ENCODE peak calls at places on chromosome 11, in eight cellular contexts. Z, M, J, E, Y, I, W and B are unnamed samples.

GRCh38 chr11:119863811-119864601 is 135.0 kb upstream of the NECTIN1 start:
- DNase-seq in Z (no peak), M (no peak), J (peak; percentile 15), E (peak; percentile 24), Y (no peak), I (no peak), W (no peak), B (no peak)

GRCh38 chr11:690738-691633 is 4.0 kb downstream of the DEAF1 start:
- DNase-seq in Z (no peak), M (no peak), J (no peak), E (no peak), Y (no peak), I (no peak), W (no peak), B (no peak)

GRCh38 chr11:122101625-122102291 is 14.3 kb downstream of the BLID start:
- DNase-seq in Z (peak; percentile 89), M (no peak), J (peak; percentile 86), E (peak; percentile 55), Y (no peak), I (peak; percentile 83), W (no peak), B (no peak)

GRCh38 chr11:31826530-31827438 is 15.7 kb upstream of the PAX6 start:
- DNase-seq in Z (no peak), M (no peak), J (no peak), E (peak; percentile 40), Y (no peak), I (no peak), W (no peak), B (no peak)

GRCh38 chr11:65547446-65548125 is 10.6 kb downstream of the LTBP3 start:
- DNase-seq in Z (no peak), M (no peak), J (no peak), E (no peak), Y (no peak), I (no peak), W (no peak), B (no peak)

GRCh38 chr11:109424893-109425292 is 2.9 kb downstream of the C11orf87 start:
- DNase-seq in Z (no peak), M (no peak), J (no peak), E (peak; percentile 88), Y (peak; percentile 33), I (no peak), W (no peak), B (no peak)

GRCh38 chr11:15123849-15124248 is 9.1 kb downstream of the INSC start:
- DNase-seq in Z (no peak), M (no peak), J (no peak), E (no peak), Y (no peak), I (no peak), W (no peak), B (no peak)

GRCh38 chr11:67371549-67372231 is 1.7 kb downstream of the CLCF1 start:
- DNase-seq in Z (peak; percentile 78), M (no peak), J (no peak), E (peak; percentile 54), Y (peak; percentile 46), I (no peak), W (no peak), B (peak; percentile 38)

GRCh38 chr11:116861539-116861938 is 24.1 kb upstream of the APOA1 start:
- DNase-seq in Z (no peak), M (no peak), J (no peak), E (no peak), Y (no peak), I (no peak), W (no peak), B (no peak)

GRCh38 chr11:47331454-47332302 is 20.8 kb downstream of the MYBPC3 start:
- DNase-seq in Z (no peak), M (no peak), J (no peak), E (no peak), Y (peak; percentile 77), I (no peak), W (no peak), B (no peak)

GRCh38 chr11:133600876-133601275 is 68.6 kb upstream of the OPCML start:
- DNase-seq in Z (no peak), M (no peak), J (no peak), E (no peak), Y (no peak), I (no peak), W (no peak), B (no peak)

GRCh38 chr11:18540207-18541009 is 13.7 kb upstream of the TSG101 start:
- DNase-seq in Z (no peak), M (no peak), J (no peak), E (no peak), Y (no peak), I (no peak), W (no peak), B (peak; percentile 57)

GRCh38 chr11:76025068-76025467 is 181.2 kb downstream of the WNT11 start:
- DNase-seq in Z (no peak), M (no peak), J (no peak), E (no peak), Y (no peak), I (no peak), W (no peak), B (no peak)